ENCODE peak calls at places on chromosomes 7 and 10, in five cellular contexts. One of them, this sample, is unnamed.
A peak's percentile ranks its signal among the peaks of the same experiment; 100 is the strongest.

GRCh38 chr7:24882989-24883631 is 96.9 kb downstream of the OSBPL3 start:
- DNase-seq in ELF-1: no peak
- DNase-seq in activated CD4-positive, alpha-beta T cell treated with anti-CD3 and anti-CD28 coated beads for 24 hours: peak; percentile 25
- DNase-seq in posterior cingulate gyrus: no peak
- DNase-seq in cardiac fibroblast: peak; percentile 79
- DNase-seq in this sample: no peak

GRCh38 chr7:50281680-50282445 is 22.7 kb upstream of the IKZF1 start:
- DNase-seq in ELF-1: no peak
- DNase-seq in activated CD4-positive, alpha-beta T cell treated with anti-CD3 and anti-CD28 coated beads for 24 hours: no peak
- DNase-seq in posterior cingulate gyrus: no peak
- DNase-seq in cardiac fibroblast: no peak
- DNase-seq in this sample: peak; percentile 86

GRCh38 chr7:154906201-154906600 is 96.7 kb downstream of the PAXIP1 start:
- DNase-seq in ELF-1: no peak
- DNase-seq in activated CD4-positive, alpha-beta T cell treated with anti-CD3 and anti-CD28 coated beads for 24 hours: no peak
- DNase-seq in posterior cingulate gyrus: no peak
- DNase-seq in cardiac fibroblast: no peak
- DNase-seq in this sample: no peak

GRCh38 chr7:46485481-46486065 is 564.5 kb upstream of the IGFBP3 start:
- DNase-seq in ELF-1: no peak
- DNase-seq in activated CD4-positive, alpha-beta T cell treated with anti-CD3 and anti-CD28 coated beads for 24 hours: no peak
- DNase-seq in posterior cingulate gyrus: no peak
- DNase-seq in cardiac fibroblast: peak; percentile 51
- DNase-seq in this sample: no peak

GRCh38 chr7:116327751-116328150 is 117.4 kb downstream of the TES start:
- DNase-seq in ELF-1: no peak
- DNase-seq in activated CD4-positive, alpha-beta T cell treated with anti-CD3 and anti-CD28 coated beads for 24 hours: no peak
- DNase-seq in posterior cingulate gyrus: no peak
- DNase-seq in cardiac fibroblast: peak; percentile 81
- DNase-seq in this sample: no peak

GRCh38 chr7:123538189-123538714 is 3.9 kb upstream of the IQUB start:
- DNase-seq in ELF-1: no peak
- DNase-seq in activated CD4-positive, alpha-beta T cell treated with anti-CD3 and anti-CD28 coated beads for 24 hours: no peak
- DNase-seq in posterior cingulate gyrus: no peak
- DNase-seq in cardiac fibroblast: peak; percentile 51
- DNase-seq in this sample: no peak

GRCh38 chr10:73486601-73487000 is 9.2 kb downstream of the PPP3CB start:
- DNase-seq in ELF-1: no peak
- DNase-seq in activated CD4-positive, alpha-beta T cell treated with anti-CD3 and anti-CD28 coated beads for 24 hours: no peak
- DNase-seq in posterior cingulate gyrus: no peak
- DNase-seq in cardiac fibroblast: no peak
- DNase-seq in this sample: no peak

GRCh38 chr10:48807786-48808185 is 123.1 kb downstream of the WDFY4 start:
- DNase-seq in ELF-1: no peak
- DNase-seq in activated CD4-positive, alpha-beta T cell treated with anti-CD3 and anti-CD28 coated beads for 24 hours: no peak
- DNase-seq in posterior cingulate gyrus: no peak
- DNase-seq in cardiac fibroblast: no peak
- DNase-seq in this sample: no peak

GRCh38 chr7:140349172-140349771 is 49.1 kb downstream of the SLC37A3 start:
- DNase-seq in ELF-1: peak; percentile 54
- DNase-seq in activated CD4-positive, alpha-beta T cell treated with anti-CD3 and anti-CD28 coated beads for 24 hours: no peak
- DNase-seq in posterior cingulate gyrus: no peak
- DNase-seq in cardiac fibroblast: peak; percentile 39
- DNase-seq in this sample: no peak

GRCh38 chr7:50791921-50792341 is 9.2 kb upstream of the GRB10 start:
- DNase-seq in ELF-1: no peak
- DNase-seq in activated CD4-positive, alpha-beta T cell treated with anti-CD3 and anti-CD28 coated beads for 24 hours: no peak
- DNase-seq in posterior cingulate gyrus: no peak
- DNase-seq in cardiac fibroblast: peak; percentile 70
- DNase-seq in this sample: peak; percentile 48

GRCh38 chr10:97468162-97468561 is 22.2 kb downstream of the ZDHHC16 start:
- DNase-seq in ELF-1: no peak
- DNase-seq in activated CD4-positive, alpha-beta T cell treated with anti-CD3 and anti-CD28 coated beads for 24 hours: no peak
- DNase-seq in posterior cingulate gyrus: no peak
- DNase-seq in cardiac fibroblast: no peak
- DNase-seq in this sample: no peak

GRCh38 chr7:134427896-134428295 is 31.0 kb downstream of the AKR1B1 start:
- DNase-seq in ELF-1: no peak
- DNase-seq in activated CD4-positive, alpha-beta T cell treated with anti-CD3 and anti-CD28 coated beads for 24 hours: no peak
- DNase-seq in posterior cingulate gyrus: no peak
- DNase-seq in cardiac fibroblast: no peak
- DNase-seq in this sample: no peak

GRCh38 chr10:13769926-13770325 is 183.2 kb downstream of the PRPF18 start:
- DNase-seq in ELF-1: no peak
- DNase-seq in activated CD4-positive, alpha-beta T cell treated with anti-CD3 and anti-CD28 coated beads for 24 hours: no peak
- DNase-seq in posterior cingulate gyrus: no peak
- DNase-seq in cardiac fibroblast: no peak
- DNase-seq in this sample: no peak